ENCODE peak calls at places on chromosomes 1 and 21, in six cellular contexts. A is tibial artery, B is IMR-90, N is aorta, V is mesenchymal stem cell, K is lower lobe of right lung. R is an unnamed sample. For H3K4me1, the result is how much of the 10 kb centered on the place peaks cover.

GRCh38 chr1:50720457-50721053 is 239.5 kb downstream of the FAF1 start:
- DNase-seq in B (no peak), K (no peak), V (no peak), N (no peak), A (no peak), R (no peak)

GRCh38 chr1:202625416-202626360 is 84.6 kb downstream of the SYT2 start:
- DNase-seq in V (peak), A (peak), B (peak), K (peak), N (peak), R (peak)

GRCh38 chr1:173708787-173709186 is 6.0 kb upstream of the KLHL20 start:
- DNase-seq in B (no peak), K (no peak), A (no peak), V (no peak), N (no peak), R (no peak)

GRCh38 chr1:172203135-172203823 is 217.2 kb upstream of the C1orf105 start:
- DNase-seq in N (no peak), V (peak), K (no peak), B (peak), A (no peak), R (no peak)

GRCh38 chr1:201248721-201249559 is 34.4 kb upstream of the PKP1 start:
- DNase-seq in A (no peak), K (no peak), N (no peak), V (no peak), B (no peak), R (no peak)

GRCh38 chr1:183586455-183586854 is 3.8 kb downstream of the NCF2 start:
- DNase-seq in V (no peak), A (no peak), N (no peak), B (no peak), K (no peak), R (no peak)

GRCh38 chr1:32498751-32499150 is 33.9 kb downstream of the ZBTB8B start:
- DNase-seq in B (no peak), V (no peak), K (no peak), A (peak), N (no peak), R (no peak)

GRCh38 chr1:230109871-230110667 is 43.0 kb downstream of the GALNT2 start:
- DNase-seq in V (peak), K (no peak), A (no peak), N (no peak), B (peak), R (no peak)

GRCh38 chr1:105872761-105873286 is 1183.7 kb upstream of the PRMT6 start:
- DNase-seq in N (no peak), A (no peak), V (no peak), K (no peak), B (no peak), R (no peak)

GRCh38 chr21:16579538-16579937 is 849.8 kb downstream of the USP25 start:
- DNase-seq in A (no peak), V (peak), K (no peak), B (peak), N (no peak), R (no peak)

GRCh38 chr1:18121072-18121820 is 13.6 kb downstream of the IGSF21 start:
- DNase-seq in K (no peak), B (no peak), V (no peak), A (no peak), N (no peak), R (no peak)

GRCh38 chr1:208004851-208005250 is 93.9 kb upstream of the CD34 start:
- DNase-seq in B (peak), N (no peak), K (no peak), A (no peak), V (peak), R (no peak)

GRCh38 chr1:10941891-10942541 is 70.4 kb upstream of the TARDBP start:
- DNase-seq in K (peak), B (no peak), V (peak), A (no peak), N (peak), R (peak)

GRCh38 chr1:206116873-206117150 is 376 bp downstream of the AVPR1B start:
- DNase-seq in V (no peak), K (no peak), A (no peak), N (no peak), B (no peak), R (no peak)
- H3K4me3 ChIP-seq in V (peak), K (peak), A (peak), N (no peak), B (no peak), R (peak)

GRCh38 chr1:112997781-112998180 is 41.8 kb upstream of the SLC16A1 start:
- DNase-seq in N (no peak), V (no peak), B (peak), K (no peak), A (no peak), R (no peak)

GRCh38 chr1:112992780-112993179 is 36.8 kb upstream of the SLC16A1 start:
- DNase-seq in K (no peak), B (no peak), A (no peak), N (no peak), V (no peak), R (no peak)

GRCh38 chr1:112991721-112992120 is 35.7 kb upstream of the SLC16A1 start:
- DNase-seq in K (no peak), V (no peak), N (no peak), A (no peak), B (peak), R (no peak)

GRCh38 chr1:112998592-112999235 is 42.7 kb upstream of the SLC16A1 start:
- DNase-seq in A (peak), K (no peak), B (peak), N (peak), V (peak), R (no peak)

GRCh38 chr1:112995890-112996289 is 39.9 kb upstream of the SLC16A1 start:
- DNase-seq in K (no peak), V (no peak), N (no peak), A (no peak), B (no peak), R (no peak)
- H3K27ac ChIP-seq in K (no peak), V (no peak), N (peak), A (peak), B (no peak), R (no peak)

DNA sequence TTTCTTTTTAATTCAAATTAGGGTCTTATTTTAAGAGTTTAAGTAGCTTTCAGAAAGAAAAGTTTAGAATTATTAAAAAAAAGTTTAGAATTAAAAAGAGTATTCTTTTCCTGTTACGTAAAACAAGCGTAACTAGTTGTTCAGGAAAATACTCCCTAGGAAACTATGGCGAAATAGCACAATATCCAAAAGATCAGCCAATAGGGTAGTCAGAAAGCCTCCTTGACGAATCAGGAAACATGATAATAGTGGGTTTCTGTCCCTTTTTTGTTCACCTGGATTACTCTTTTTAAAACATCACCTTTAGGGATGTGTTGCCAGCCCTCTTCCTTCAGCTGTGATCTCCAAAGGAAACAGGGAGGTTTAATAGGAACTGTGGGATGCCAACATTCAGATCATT is 25.2 kb downstream of the S1PR1 start:
- DNase-seq in N (no peak), A (no peak), B (no peak), V (no peak), K (no peak), R (no peak)
- H3K4me1 ChIP-seq in N (under half), A (under half), B (under half), V (under half), K (under half), R (under half)

GRCh38 chr1:35280006-35280405 is 11.5 kb downstream of the ZMYM4 start:
- DNase-seq in N (no peak), K (no peak), V (no peak), B (no peak), A (no peak), R (no peak)
- H3K4me3 ChIP-seq in N (no peak), K (no peak), V (no peak), B (no peak), A (no peak), R (no peak)

GRCh38 chr1:184974086-184974836 is at the start of gene NIBAN1:
- DNase-seq in N (peak), A (peak), K (peak), V (peak), B (peak), R (peak)

GRCh38 chr1:184973308-184974085 is 811 bp downstream of the NIBAN1 start:
- DNase-seq in V (peak), A (peak), N (peak), K (peak), B (peak), R (peak)

GRCh38 chr1:184970691-184971161 is 3.6 kb downstream of the NIBAN1 start:
- DNase-seq in K (no peak), V (peak), B (peak), N (no peak), A (no peak), R (no peak)

GRCh38 chr1:184971522-184972265 is 2.6 kb downstream of the NIBAN1 start:
- DNase-seq in K (no peak), A (no peak), B (no peak), V (peak), N (no peak), R (no peak)

GRCh38 chr1:184972281-184973055 is 1.8 kb downstream of the NIBAN1 start:
- DNase-seq in K (no peak), A (no peak), B (peak), N (no peak), V (peak), R (no peak)
- H3K27ac ChIP-seq in K (peak), A (peak), B (no peak), N (peak), V (no peak), R (no peak)

GRCh38 chr1:109794319-109795132 is 30.8 kb upstream of the EPS8L3 start:
- DNase-seq in B (no peak), V (peak), A (peak), N (no peak), K (peak), R (no peak)
- H3K4me1 ChIP-seq in B (under half), V (under half), A (under half), N (under half), K (half or more), R (half or more)

GRCh38 chr1:24186993-24187790 is at the start of gene IFNLR1:
- DNase-seq in V (peak), B (no peak), K (peak), N (peak), A (no peak), R (peak)
- H3K4me3 ChIP-seq in V (peak), B (peak), K (peak), N (peak), A (peak), R (peak)

GRCh38 chr1:248905949-248906740 is at the start of gene PGBD2:
- DNase-seq in B (peak), K (peak), V (peak), N (peak), A (peak), R (peak)
- H3K27ac ChIP-seq in B (peak), K (peak), V (peak), N (peak), A (peak), R (peak)